ENCODE peak calls at places on chromosome 20, in ten cellular contexts. One of them, this sample, is unnamed.
A peak's percentile ranks its signal among the peaks of the same experiment; 100 is the strongest.

GRCh38 chr20:36467076-36467999 is 74.0 kb upstream of the MYL9 start:
- DNase-seq in body of pancreas: peak; percentile 61
- DNase-seq in RWPE1: peak; percentile 81
- DNase-seq in GM13977: peak; percentile 63
- DNase-seq in BE2C: peak; percentile 79
- DNase-seq in type B pancreatic cell: no peak
- DNase-seq in heart left ventricle: peak; percentile 68
- DNase-seq in lower lobe of right lung: peak; percentile 64
- DNase-seq in epithelial cell of esophagus: peak; percentile 83
- DNase-seq in CD4-positive, alpha-beta T cell: peak; percentile 49
- DNase-seq in this sample: no peak

GRCh38 chr20:19257201-19257600 is 44.8 kb downstream of the SLC24A3 start:
- DNase-seq in body of pancreas: no peak
- DNase-seq in RWPE1: no peak
- DNase-seq in GM13977: no peak
- DNase-seq in BE2C: no peak
- DNase-seq in type B pancreatic cell: no peak
- DNase-seq in heart left ventricle: no peak
- DNase-seq in lower lobe of right lung: no peak
- DNase-seq in epithelial cell of esophagus: no peak
- DNase-seq in CD4-positive, alpha-beta T cell: no peak
- DNase-seq in this sample: no peak

GRCh38 chr20:2814076-2814475 is 711 bp upstream of the C20orf141 start:
- DNase-seq in body of pancreas: no peak
- DNase-seq in RWPE1: no peak
- DNase-seq in GM13977: no peak
- DNase-seq in BE2C: no peak
- DNase-seq in type B pancreatic cell: no peak
- DNase-seq in heart left ventricle: no peak
- DNase-seq in lower lobe of right lung: no peak
- DNase-seq in epithelial cell of esophagus: no peak
- DNase-seq in CD4-positive, alpha-beta T cell: no peak
- DNase-seq in this sample: no peak

GRCh38 chr20:29427201-29428060 is 1830.0 kb upstream of the DEFB115 start:
- DNase-seq in body of pancreas: no peak
- DNase-seq in RWPE1: no peak
- DNase-seq in GM13977: no peak
- DNase-seq in BE2C: peak; percentile 86
- DNase-seq in type B pancreatic cell: no peak
- DNase-seq in heart left ventricle: no peak
- DNase-seq in lower lobe of right lung: no peak
- DNase-seq in epithelial cell of esophagus: no peak
- DNase-seq in CD4-positive, alpha-beta T cell: no peak
- DNase-seq in this sample: no peak

GRCh38 chr20:57749131-57749690 is 39.4 kb upstream of the PMEPA1 start:
- DNase-seq in body of pancreas: no peak
- DNase-seq in RWPE1: no peak
- DNase-seq in GM13977: no peak
- DNase-seq in BE2C: no peak
- DNase-seq in type B pancreatic cell: no peak
- DNase-seq in heart left ventricle: peak; percentile 42
- DNase-seq in lower lobe of right lung: peak; percentile 50
- DNase-seq in epithelial cell of esophagus: no peak
- DNase-seq in CD4-positive, alpha-beta T cell: no peak
- DNase-seq in this sample: no peak

GRCh38 chr20:54229566-54229965 is 21.7 kb downstream of the PFDN4 start:
- DNase-seq in body of pancreas: no peak
- DNase-seq in RWPE1: no peak
- DNase-seq in GM13977: no peak
- DNase-seq in BE2C: no peak
- DNase-seq in type B pancreatic cell: no peak
- DNase-seq in heart left ventricle: no peak
- DNase-seq in lower lobe of right lung: no peak
- DNase-seq in epithelial cell of esophagus: no peak
- DNase-seq in CD4-positive, alpha-beta T cell: no peak
- DNase-seq in this sample: no peak

GRCh38 chr20:20820104-20820503 is 107.7 kb upstream of the RALGAPA2 start:
- DNase-seq in body of pancreas: peak; percentile 27
- DNase-seq in RWPE1: no peak
- DNase-seq in GM13977: no peak
- DNase-seq in BE2C: peak; percentile 26
- DNase-seq in type B pancreatic cell: no peak
- DNase-seq in heart left ventricle: no peak
- DNase-seq in lower lobe of right lung: no peak
- DNase-seq in epithelial cell of esophagus: no peak
- DNase-seq in CD4-positive, alpha-beta T cell: no peak
- DNase-seq in this sample: peak; percentile 66

GRCh38 chr20:13546497-13547131 is 92.1 kb downstream of the TASP1 start:
- DNase-seq in body of pancreas: peak; percentile 81
- DNase-seq in RWPE1: peak; percentile 64
- DNase-seq in GM13977: peak; percentile 28
- DNase-seq in BE2C: peak; percentile 82
- DNase-seq in type B pancreatic cell: peak; percentile 84
- DNase-seq in heart left ventricle: peak; percentile 49
- DNase-seq in lower lobe of right lung: peak; percentile 80
- DNase-seq in epithelial cell of esophagus: peak; percentile 77
- DNase-seq in CD4-positive, alpha-beta T cell: peak; percentile 41
- DNase-seq in this sample: peak; percentile 86

GRCh38 chr20:25507385-25508082 is 77.8 kb downstream of the NINL start:
- DNase-seq in body of pancreas: no peak
- DNase-seq in RWPE1: no peak
- DNase-seq in GM13977: no peak
- DNase-seq in BE2C: no peak
- DNase-seq in type B pancreatic cell: no peak
- DNase-seq in heart left ventricle: no peak
- DNase-seq in lower lobe of right lung: no peak
- DNase-seq in epithelial cell of esophagus: no peak
- DNase-seq in CD4-positive, alpha-beta T cell: no peak
- DNase-seq in this sample: no peak

GRCh38 chr20:57309544-57310115 is 20.0 kb upstream of the SPO11 start:
- DNase-seq in body of pancreas: no peak
- DNase-seq in RWPE1: no peak
- DNase-seq in GM13977: no peak
- DNase-seq in BE2C: no peak
- DNase-seq in type B pancreatic cell: no peak
- DNase-seq in heart left ventricle: no peak
- DNase-seq in lower lobe of right lung: no peak
- DNase-seq in epithelial cell of esophagus: no peak
- DNase-seq in CD4-positive, alpha-beta T cell: no peak
- DNase-seq in this sample: no peak

GRCh38 chr20:32018269-32019155 is 8.3 kb downstream of the CCM2L start:
- DNase-seq in body of pancreas: peak; percentile 75
- DNase-seq in RWPE1: peak; percentile 91
- DNase-seq in GM13977: peak; percentile 85
- DNase-seq in BE2C: peak; percentile 85
- DNase-seq in type B pancreatic cell: peak; percentile 87
- DNase-seq in heart left ventricle: peak; percentile 70
- DNase-seq in lower lobe of right lung: peak; percentile 74
- DNase-seq in epithelial cell of esophagus: peak; percentile 26
- DNase-seq in CD4-positive, alpha-beta T cell: peak; percentile 17
- DNase-seq in this sample: peak; percentile 94

DNA sequence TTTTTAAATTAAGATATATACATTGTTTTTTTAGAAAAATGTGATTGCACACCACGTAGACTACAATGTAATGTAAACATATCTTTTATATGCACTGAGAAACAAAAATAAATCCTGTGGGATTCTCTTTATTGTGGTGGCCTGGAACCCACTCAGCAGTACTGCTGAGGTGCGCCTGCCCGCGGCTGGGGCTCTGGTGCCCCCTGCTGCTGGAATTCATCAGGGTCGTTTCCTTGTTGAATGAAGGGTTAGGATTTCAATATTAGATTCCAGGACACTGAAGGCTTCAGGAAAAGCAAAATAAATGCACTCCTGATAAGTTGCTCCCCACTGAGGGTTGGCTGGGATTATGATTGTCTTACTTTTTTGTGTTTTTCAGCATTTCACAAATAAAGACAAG is 175.8 kb upstream of the GGTLC1 start:
- DNase-seq in body of pancreas: no peak
- DNase-seq in RWPE1: no peak
- DNase-seq in GM13977: no peak
- DNase-seq in BE2C: peak; percentile 33
- DNase-seq in type B pancreatic cell: no peak
- DNase-seq in heart left ventricle: no peak
- DNase-seq in lower lobe of right lung: no peak
- DNase-seq in epithelial cell of esophagus: peak; percentile 38
- DNase-seq in CD4-positive, alpha-beta T cell: peak; percentile 16
- DNase-seq in this sample: peak; percentile 67
- TF ChIP-seq CTCF in body of pancreas: peak; percentile 9
- TF ChIP-seq CTCF in RWPE1: no peak
- TF ChIP-seq CTCF in GM13977: peak; percentile 37
- TF ChIP-seq CTCF in BE2C: peak; percentile 62
- TF ChIP-seq CTCF in type B pancreatic cell: peak; percentile 69
- TF ChIP-seq CTCF in heart left ventricle: peak; percentile 19
- TF ChIP-seq CTCF in lower lobe of right lung: peak; percentile 33
- TF ChIP-seq CTCF in epithelial cell of esophagus: peak; percentile 58
- TF ChIP-seq CTCF in CD4-positive, alpha-beta T cell: peak; percentile 55
- TF ChIP-seq CTCF in this sample: peak; percentile 45

GRCh38 chr20:63176448-63177133 is 39.3 kb downstream of the YTHDF1 start:
- DNase-seq in body of pancreas: no peak
- DNase-seq in RWPE1: no peak
- DNase-seq in GM13977: no peak
- DNase-seq in BE2C: no peak
- DNase-seq in type B pancreatic cell: no peak
- DNase-seq in heart left ventricle: no peak
- DNase-seq in lower lobe of right lung: no peak
- DNase-seq in epithelial cell of esophagus: no peak
- DNase-seq in CD4-positive, alpha-beta T cell: no peak
- DNase-seq in this sample: peak; percentile 74

GRCh38 chr20:63176035-63176434 is 39.9 kb downstream of the YTHDF1 start:
- DNase-seq in body of pancreas: no peak
- DNase-seq in RWPE1: no peak
- DNase-seq in GM13977: no peak
- DNase-seq in BE2C: no peak
- DNase-seq in type B pancreatic cell: no peak
- DNase-seq in heart left ventricle: no peak
- DNase-seq in lower lobe of right lung: no peak
- DNase-seq in epithelial cell of esophagus: no peak
- DNase-seq in CD4-positive, alpha-beta T cell: no peak
- DNase-seq in this sample: no peak

GRCh38 chr20:63178445-63178818 is 37.5 kb downstream of the YTHDF1 start:
- DNase-seq in body of pancreas: no peak
- DNase-seq in RWPE1: no peak
- DNase-seq in GM13977: peak; percentile 60
- DNase-seq in BE2C: no peak
- DNase-seq in type B pancreatic cell: no peak
- DNase-seq in heart left ventricle: no peak
- DNase-seq in lower lobe of right lung: no peak
- DNase-seq in epithelial cell of esophagus: no peak
- DNase-seq in CD4-positive, alpha-beta T cell: no peak
- DNase-seq in this sample: peak; percentile 70

GRCh38 chr20:63177785-63178444 is 38.0 kb downstream of the YTHDF1 start:
- DNase-seq in body of pancreas: no peak
- DNase-seq in RWPE1: no peak
- DNase-seq in GM13977: no peak
- DNase-seq in BE2C: no peak
- DNase-seq in type B pancreatic cell: no peak
- DNase-seq in heart left ventricle: no peak
- DNase-seq in lower lobe of right lung: no peak
- DNase-seq in epithelial cell of esophagus: peak; percentile 11
- DNase-seq in CD4-positive, alpha-beta T cell: no peak
- DNase-seq in this sample: peak; percentile 57

DNA sequence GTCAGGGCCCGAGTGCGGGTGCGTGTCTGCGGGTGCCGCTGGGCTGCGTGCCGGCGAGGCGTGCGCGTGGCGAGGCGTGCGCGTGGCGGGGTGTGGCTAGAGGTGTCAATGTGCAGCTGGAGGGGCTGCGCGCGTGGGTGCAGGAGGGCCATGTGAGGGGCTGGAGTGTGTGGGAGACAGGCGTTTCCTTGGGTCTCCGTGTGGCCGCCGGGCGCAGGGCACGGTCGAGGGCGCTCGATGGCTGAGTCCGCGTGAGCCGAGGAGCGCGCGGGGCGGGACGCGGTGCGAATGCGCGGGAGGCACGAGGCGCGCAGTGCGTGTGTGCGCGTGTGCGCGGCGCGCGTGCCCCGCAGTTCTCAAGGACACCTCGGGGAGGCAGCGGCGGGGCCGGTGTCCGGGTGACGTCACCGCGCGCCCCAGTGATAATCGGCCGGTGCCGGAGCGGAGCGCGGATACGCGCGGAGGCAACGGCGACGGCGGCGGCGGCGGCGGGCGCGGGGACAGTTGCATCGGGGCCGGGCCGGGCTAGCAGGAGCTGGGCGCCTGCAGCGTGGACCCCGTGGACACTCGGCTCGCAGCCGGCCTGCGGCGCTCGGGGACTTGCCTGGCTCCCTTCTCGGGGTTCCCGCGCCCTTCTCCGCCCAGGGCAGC is 38.7 kb downstream of the YTHDF1 start:
- DNase-seq in body of pancreas: no peak
- DNase-seq in RWPE1: no peak
- DNase-seq in GM13977: no peak
- DNase-seq in BE2C: no peak
- DNase-seq in type B pancreatic cell: no peak
- DNase-seq in heart left ventricle: no peak
- DNase-seq in lower lobe of right lung: no peak
- DNase-seq in epithelial cell of esophagus: peak; percentile 34
- DNase-seq in CD4-positive, alpha-beta T cell: no peak
- DNase-seq in this sample: peak; percentile 87
- TF ChIP-seq CTCF in body of pancreas: no peak
- TF ChIP-seq CTCF in RWPE1: no peak
- TF ChIP-seq CTCF in GM13977: no peak
- TF ChIP-seq CTCF in BE2C: no peak
- TF ChIP-seq CTCF in type B pancreatic cell: peak; percentile 44
- TF ChIP-seq CTCF in heart left ventricle: no peak
- TF ChIP-seq CTCF in lower lobe of right lung: no peak
- TF ChIP-seq CTCF in epithelial cell of esophagus: no peak
- TF ChIP-seq CTCF in CD4-positive, alpha-beta T cell: no peak
- TF ChIP-seq CTCF in this sample: peak; percentile 45

DNA sequence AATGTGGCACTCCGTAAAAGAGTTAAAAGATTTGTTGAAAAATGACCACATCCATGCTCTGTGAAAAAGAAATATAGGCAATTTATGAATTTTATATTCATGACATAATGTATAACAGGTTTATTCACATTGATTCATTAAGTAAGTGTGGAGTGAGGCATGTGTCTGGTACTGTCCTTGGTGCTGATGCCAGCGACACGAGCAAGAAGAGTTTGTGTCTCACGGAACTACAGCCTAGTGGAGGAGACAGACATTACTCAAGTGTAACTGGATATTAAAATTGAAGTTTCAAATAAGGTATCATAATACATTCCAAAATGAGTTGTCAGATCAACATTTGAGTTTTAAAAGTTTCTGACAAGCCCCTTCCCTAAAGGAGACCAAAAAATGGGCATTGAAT is 158.2 kb upstream of the PRND start:
- DNase-seq in body of pancreas: no peak
- DNase-seq in RWPE1: peak; percentile 55
- DNase-seq in GM13977: no peak
- DNase-seq in BE2C: no peak
- DNase-seq in type B pancreatic cell: no peak
- DNase-seq in heart left ventricle: no peak
- DNase-seq in lower lobe of right lung: no peak
- DNase-seq in epithelial cell of esophagus: peak; percentile 88
- DNase-seq in CD4-positive, alpha-beta T cell: no peak
- DNase-seq in this sample: no peak
- TF ChIP-seq CTCF in body of pancreas: no peak
- TF ChIP-seq CTCF in RWPE1: no peak
- TF ChIP-seq CTCF in GM13977: no peak
- TF ChIP-seq CTCF in BE2C: no peak
- TF ChIP-seq CTCF in type B pancreatic cell: peak; percentile 65
- TF ChIP-seq CTCF in heart left ventricle: no peak
- TF ChIP-seq CTCF in lower lobe of right lung: no peak
- TF ChIP-seq CTCF in epithelial cell of esophagus: peak; percentile 50
- TF ChIP-seq CTCF in CD4-positive, alpha-beta T cell: no peak
- TF ChIP-seq CTCF in this sample: no peak

GRCh38 chr20:17281478-17281877 is 54.6 kb downstream of the PCSK2 start:
- DNase-seq in body of pancreas: peak; percentile 49
- DNase-seq in RWPE1: no peak
- DNase-seq in GM13977: no peak
- DNase-seq in BE2C: peak; percentile 57
- DNase-seq in type B pancreatic cell: no peak
- DNase-seq in heart left ventricle: no peak
- DNase-seq in lower lobe of right lung: no peak
- DNase-seq in epithelial cell of esophagus: peak; percentile 13
- DNase-seq in CD4-positive, alpha-beta T cell: no peak
- DNase-seq in this sample: peak; percentile 53
- TF ChIP-seq CTCF in body of pancreas: peak; percentile 38
- TF ChIP-seq CTCF in RWPE1: no peak
- TF ChIP-seq CTCF in GM13977: peak; percentile 60
- TF ChIP-seq CTCF in BE2C: peak; percentile 61
- TF ChIP-seq CTCF in type B pancreatic cell: peak; percentile 65
- TF ChIP-seq CTCF in heart left ventricle: no peak
- TF ChIP-seq CTCF in lower lobe of right lung: peak; percentile 35
- TF ChIP-seq CTCF in epithelial cell of esophagus: no peak
- TF ChIP-seq CTCF in CD4-positive, alpha-beta T cell: no peak
- TF ChIP-seq CTCF in this sample: peak; percentile 68

This sample was measured in glutamatergic neuron.